ENCODE peak calls at places on chromosomes 12 and 14, in six cellular contexts. One of them, this sample, is unnamed. For H3K27me3, the result is how much of the 10 kb centered on the place peaks cover.

GRCh38 chr14:73829526-73830431 is 21.9 kb upstream of the PTGR2 start:
- DNase-seq in suprapubic skin: no peak
- DNase-seq in testis: no peak
- DNase-seq in esophagus squamous epithelium: no peak
- DNase-seq in body of pancreas: no peak
- DNase-seq in prostate gland: no peak
- DNase-seq in this sample: no peak

GRCh38 chr12:8823565-8824300 is 1.3 kb downstream of the A2ML1 start:
- DNase-seq in suprapubic skin: no peak
- DNase-seq in testis: peak
- DNase-seq in body of pancreas: peak
- DNase-seq in esophagus squamous epithelium: no peak
- DNase-seq in prostate gland: peak
- DNase-seq in this sample: no peak

GRCh38 chr12:46384451-46385301 is 12.1 kb upstream of the SLC38A2 start:
- DNase-seq in suprapubic skin: no peak
- DNase-seq in prostate gland: no peak
- DNase-seq in esophagus squamous epithelium: no peak
- DNase-seq in testis: no peak
- DNase-seq in body of pancreas: no peak
- DNase-seq in this sample: no peak

GRCh38 chr12:30691122-30691879 is 4.4 kb downstream of the IPO8 start:
- DNase-seq in prostate gland: no peak
- DNase-seq in esophagus squamous epithelium: no peak
- DNase-seq in suprapubic skin: no peak
- DNase-seq in testis: no peak
- DNase-seq in body of pancreas: no peak
- DNase-seq in this sample: no peak

GRCh38 chr14:85532981-85533820 is 3.3 kb downstream of the FLRT2 start:
- DNase-seq in testis: peak
- DNase-seq in suprapubic skin: peak
- DNase-seq in body of pancreas: peak
- DNase-seq in prostate gland: peak
- DNase-seq in esophagus squamous epithelium: no peak
- DNase-seq in this sample: peak

GRCh38 chr12:10501031-10501430 is 4.7 kb upstream of the EIF2S3B start:
- DNase-seq in prostate gland: no peak
- DNase-seq in suprapubic skin: no peak
- DNase-seq in esophagus squamous epithelium: no peak
- DNase-seq in testis: no peak
- DNase-seq in body of pancreas: no peak
- DNase-seq in this sample: no peak

GRCh38 chr14:55568618-55569017 is 11.4 kb upstream of the KTN1 start:
- DNase-seq in suprapubic skin: no peak
- DNase-seq in prostate gland: no peak
- DNase-seq in testis: no peak
- DNase-seq in body of pancreas: no peak
- DNase-seq in esophagus squamous epithelium: no peak
- DNase-seq in this sample: no peak

GRCh38 chr12:110001596-110001995 is 2.4 kb downstream of the ANKRD13A start:
- DNase-seq in body of pancreas: no peak
- DNase-seq in esophagus squamous epithelium: no peak
- DNase-seq in prostate gland: no peak
- DNase-seq in testis: no peak
- DNase-seq in suprapubic skin: no peak
- DNase-seq in this sample: no peak

GRCh38 chr12:132413931-132414588 is 75.9 kb upstream of the FBRSL1 start:
- DNase-seq in prostate gland: no peak
- DNase-seq in suprapubic skin: no peak
- DNase-seq in esophagus squamous epithelium: no peak
- DNase-seq in testis: no peak
- DNase-seq in body of pancreas: no peak
- DNase-seq in this sample: no peak

GRCh38 chr12:44000309-44000952 is 164.6 kb downstream of the TMEM117 start:
- DNase-seq in testis: peak
- DNase-seq in esophagus squamous epithelium: no peak
- DNase-seq in suprapubic skin: no peak
- DNase-seq in prostate gland: no peak
- DNase-seq in body of pancreas: peak
- DNase-seq in this sample: no peak

GRCh38 chr14:85573406-85573805 is 43.5 kb downstream of the FLRT2 start:
- DNase-seq in prostate gland: no peak
- DNase-seq in testis: no peak
- DNase-seq in suprapubic skin: no peak
- DNase-seq in esophagus squamous epithelium: no peak
- DNase-seq in body of pancreas: no peak
- DNase-seq in this sample: no peak

GRCh38 chr12:48996794-48997718 is 2.1 kb downstream of the DDN start:
- DNase-seq in body of pancreas: peak
- DNase-seq in suprapubic skin: peak
- DNase-seq in esophagus squamous epithelium: no peak
- DNase-seq in prostate gland: peak
- DNase-seq in testis: peak
- DNase-seq in this sample: peak

GRCh38 chr12:40271981-40272664 is 47.3 kb downstream of the LRRK2 start:
- DNase-seq in suprapubic skin: no peak
- DNase-seq in testis: no peak
- DNase-seq in prostate gland: no peak
- DNase-seq in esophagus squamous epithelium: no peak
- DNase-seq in body of pancreas: peak
- DNase-seq in this sample: no peak

GRCh38 chr14:106843951-106844483 is 1317.6 kb downstream of the TMEM121 start:
- DNase-seq in suprapubic skin: no peak
- DNase-seq in esophagus squamous epithelium: no peak
- DNase-seq in body of pancreas: peak
- DNase-seq in testis: peak
- DNase-seq in prostate gland: peak
- DNase-seq in this sample: no peak

GRCh38 chr14:64337901-64338615 is 43.9 kb upstream of the ESR2 start:
- DNase-seq in esophagus squamous epithelium: no peak
- DNase-seq in body of pancreas: peak
- DNase-seq in suprapubic skin: peak
- DNase-seq in prostate gland: peak
- DNase-seq in testis: peak
- DNase-seq in this sample: no peak

GRCh38 chr14:28757790-28758189 is 8.8 kb upstream of the FOXG1 start:
- DNase-seq in body of pancreas: no peak
- DNase-seq in prostate gland: no peak
- DNase-seq in esophagus squamous epithelium: no peak
- DNase-seq in suprapubic skin: no peak
- DNase-seq in testis: no peak
- DNase-seq in this sample: no peak
- H3K27me3 ChIP-seq in body of pancreas: half or more
- H3K27me3 ChIP-seq in prostate gland: under half
- H3K27me3 ChIP-seq in esophagus squamous epithelium: under half
- H3K27me3 ChIP-seq in suprapubic skin: half or more
- H3K27me3 ChIP-seq in testis: under half
- H3K27me3 ChIP-seq in this sample: under half

DNA sequence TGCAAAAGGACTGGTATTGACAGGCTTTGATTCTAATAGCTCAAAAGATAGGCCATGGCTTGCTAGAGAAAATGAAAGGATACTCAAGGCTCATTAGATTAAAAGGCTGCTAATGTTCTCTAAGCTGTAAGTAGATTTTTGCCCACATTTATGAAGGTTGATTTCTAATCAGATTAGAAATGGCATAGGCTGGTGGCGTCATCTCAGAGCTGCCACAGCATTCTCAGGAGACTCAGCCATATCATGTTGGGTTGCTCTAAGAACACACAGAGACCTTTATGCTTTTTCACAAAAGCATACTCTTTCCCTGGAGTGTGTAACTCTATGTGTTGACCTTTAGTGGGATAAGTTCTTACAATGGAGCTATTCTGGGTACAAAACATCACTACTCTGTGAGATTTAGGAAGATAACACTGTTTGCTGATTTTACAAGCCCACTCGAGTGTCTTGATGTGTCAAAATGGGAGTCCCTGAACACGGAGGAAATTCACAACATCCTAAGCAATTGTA is 576.0 kb downstream of the NRXN3 start:
- DNase-seq in prostate gland: no peak
- DNase-seq in esophagus squamous epithelium: no peak
- DNase-seq in testis: no peak
- DNase-seq in body of pancreas: no peak
- DNase-seq in suprapubic skin: no peak
- DNase-seq in this sample: no peak
- TF ChIP-seq POLR2A in prostate gland: no peak
- TF ChIP-seq POLR2A in esophagus squamous epithelium: no peak
- TF ChIP-seq POLR2A in testis: no peak
- TF ChIP-seq POLR2A in body of pancreas: no peak
- TF ChIP-seq POLR2A in suprapubic skin: no peak
- TF ChIP-seq POLR2A in this sample: no peak

DNA sequence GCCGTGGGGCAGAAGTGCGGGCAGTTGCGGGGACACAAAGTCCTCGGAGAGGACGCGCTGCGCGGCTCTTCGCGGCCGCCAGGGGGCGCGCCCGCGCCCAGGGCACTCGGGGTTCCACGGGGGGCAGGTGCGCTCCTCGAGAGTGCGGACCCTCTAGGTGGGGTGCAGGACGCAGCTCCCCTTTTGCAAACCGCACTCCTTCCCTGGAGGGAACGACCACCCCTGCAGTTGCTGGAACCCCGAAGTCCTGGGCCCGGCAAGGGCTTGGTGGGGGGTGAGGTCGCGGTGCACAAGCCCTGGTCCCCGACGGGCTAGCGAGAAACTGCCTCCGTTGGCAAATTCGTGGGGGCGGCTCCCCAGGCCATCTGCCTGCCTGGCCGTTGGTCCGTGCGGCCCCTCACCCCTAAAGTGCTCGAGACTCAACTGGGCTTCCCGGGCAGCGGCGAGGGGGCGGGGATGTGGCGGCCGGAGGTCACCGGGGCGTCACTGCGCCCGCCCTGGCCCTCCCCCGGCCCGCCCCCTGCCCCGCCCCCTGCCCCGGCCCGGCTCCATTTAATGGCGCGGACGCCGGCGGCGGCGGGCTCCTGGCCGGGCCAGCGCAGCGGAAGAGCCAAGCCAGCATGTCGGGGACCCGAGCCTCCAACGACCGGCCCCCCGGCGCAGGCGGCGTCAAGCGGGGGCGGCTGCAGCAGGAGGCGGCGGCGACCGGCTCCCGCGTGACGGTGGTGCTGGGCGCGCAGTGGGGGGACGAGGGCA is at the start of gene ADSS1:
- DNase-seq in suprapubic skin: no peak
- DNase-seq in esophagus squamous epithelium: no peak
- DNase-seq in body of pancreas: peak
- DNase-seq in testis: peak
- DNase-seq in prostate gland: peak
- DNase-seq in this sample: peak
- TF ChIP-seq CTCF in suprapubic skin: peak
- TF ChIP-seq CTCF in esophagus squamous epithelium: peak
- TF ChIP-seq CTCF in body of pancreas: peak
- TF ChIP-seq CTCF in testis: peak
- TF ChIP-seq CTCF in prostate gland: peak
- TF ChIP-seq CTCF in this sample: peak

GRCh38 chr14:37638599-37638998 is 43.2 kb downstream of the TTC6 start:
- DNase-seq in body of pancreas: no peak
- DNase-seq in prostate gland: no peak
- DNase-seq in suprapubic skin: no peak
- DNase-seq in esophagus squamous epithelium: no peak
- DNase-seq in testis: no peak
- DNase-seq in this sample: no peak

GRCh38 chr14:37637341-37637740 is 41.9 kb downstream of the TTC6 start:
- DNase-seq in esophagus squamous epithelium: no peak
- DNase-seq in suprapubic skin: no peak
- DNase-seq in prostate gland: no peak
- DNase-seq in testis: no peak
- DNase-seq in body of pancreas: no peak
- DNase-seq in this sample: no peak

GRCh38 chr14:37641117-37641516 is 45.7 kb downstream of the TTC6 start:
- DNase-seq in body of pancreas: no peak
- DNase-seq in esophagus squamous epithelium: no peak
- DNase-seq in prostate gland: no peak
- DNase-seq in testis: no peak
- DNase-seq in suprapubic skin: no peak
- DNase-seq in this sample: no peak

GRCh38 chr14:37642125-37642524 is 46.7 kb downstream of the TTC6 start:
- DNase-seq in prostate gland: no peak
- DNase-seq in testis: no peak
- DNase-seq in esophagus squamous epithelium: no peak
- DNase-seq in body of pancreas: no peak
- DNase-seq in suprapubic skin: no peak
- DNase-seq in this sample: no peak
- H3K27me3 ChIP-seq in prostate gland: under half
- H3K27me3 ChIP-seq in testis: under half
- H3K27me3 ChIP-seq in esophagus squamous epithelium: under half
- H3K27me3 ChIP-seq in body of pancreas: under half
- H3K27me3 ChIP-seq in suprapubic skin: under half
- H3K27me3 ChIP-seq in this sample: under half